ENCODE peak calls at places on chromosomes 2 and 18, in ten cellular contexts. W is fibroblast of mammary gland, T is transverse colon, N is AG10803, X is breast epithelium, L is heart left ventricle, R is GM12865, A is Calu3, D is heart right ventricle, M is GM13976. O is an unnamed sample.

GRCh38 chr18:13501896-13502295 is 224.5 kb downstream of the FAM210A start:
- DNase-seq in W (no peak), T (no peak), N (no peak), X (peak; percentile 62), L (no peak), R (peak; percentile 80), A (no peak), D (no peak), M (peak; percentile 74), O (peak; percentile 76)

GRCh38 chr2:32864761-32865160 is 82.0 kb upstream of the LTBP1 start:
- DNase-seq in W (peak; percentile 46), T (no peak), N (peak; percentile 87), X (no peak), L (no peak), R (no peak), A (no peak), D (no peak), M (no peak), O (no peak)

GRCh38 chr18:69217271-69217670 is 183.4 kb upstream of the DOK6 start:
- DNase-seq in W (no peak), T (no peak), N (no peak), X (no peak), L (no peak), R (no peak), A (no peak), D (no peak), M (no peak), O (no peak)

GRCh38 chr2:119592436-119592835 is 48.2 kb downstream of the CFAP221 start:
- DNase-seq in W (no peak), T (no peak), N (no peak), X (no peak), L (no peak), R (no peak), A (no peak), D (no peak), M (no peak), O (no peak)

GRCh38 chr2:238233625-238234024 is 6.2 kb downstream of the HES6 start:
- DNase-seq in W (no peak), T (no peak), N (no peak), X (no peak), L (no peak), R (no peak), A (no peak), D (no peak), M (no peak), O (no peak)

GRCh38 chr2:42493885-42494433 is at the start of gene KCNG3:
- DNase-seq in W (peak; percentile 25), T (peak; percentile 84), N (peak; percentile 7), X (no peak), L (peak; percentile 52), R (peak; percentile 66), A (peak; percentile 82), D (peak; percentile 23), M (peak; percentile 86), O (peak; percentile 81)

GRCh38 chr2:1937066-1937465 is 192.8 kb upstream of the PXDN start:
- DNase-seq in W (no peak), T (no peak), N (no peak), X (no peak), L (no peak), R (no peak), A (no peak), D (no peak), M (no peak), O (no peak)

GRCh38 chr2:109681633-109682032 is 67.5 kb downstream of the SOWAHC start:
- DNase-seq in W (no peak), T (no peak), N (no peak), X (no peak), L (no peak), R (no peak), A (no peak), D (no peak), M (no peak), O (no peak)

GRCh38 chr2:23711979-23712755 is 214.8 kb downstream of the ATAD2B start:
- DNase-seq in W (peak; percentile 72), T (no peak), N (peak; percentile 45), X (no peak), L (no peak), R (no peak), A (no peak), D (peak; percentile 57), M (no peak), O (no peak)

GRCh38 chr2:67572721-67573485 is 175.8 kb downstream of the ETAA1 start:
- DNase-seq in W (peak; percentile 80), T (peak; percentile 33), N (peak; percentile 45), X (no peak), L (no peak), R (no peak), A (peak; percentile 69), D (no peak), M (no peak), O (no peak)

GRCh38 chr2:236507393-236508085 is 62.1 kb upstream of the ACKR3 start:
- DNase-seq in W (no peak), T (peak; percentile 32), N (peak; percentile 12), X (peak; percentile 57), L (peak; percentile 33), R (no peak), A (no peak), D (peak; percentile 19), M (peak; percentile 79), O (peak; percentile 55)

GRCh38 chr2:187550797-187551306 is 3.4 kb downstream of the TFPI start:
- DNase-seq in W (no peak), T (no peak), N (no peak), X (no peak), L (no peak), R (no peak), A (no peak), D (no peak), M (no peak), O (no peak)

GRCh38 chr2:27024188-27024587 is 8.6 kb upstream of the TMEM214 start:
- DNase-seq in W (no peak), T (no peak), N (no peak), X (no peak), L (no peak), R (no peak), A (no peak), D (no peak), M (no peak), O (no peak)

GRCh38 chr18:55236150-55236931 is 277.1 kb upstream of the CCDC68 start:
- DNase-seq in W (peak; percentile 55), T (no peak), N (peak; percentile 66), X (no peak), L (no peak), R (peak; percentile 85), A (no peak), D (no peak), M (no peak), O (no peak)

GRCh38 chr18:40877096-40877495 is 1077.9 kb upstream of the PIK3C3 start:
- DNase-seq in W (peak; percentile 81), T (no peak), N (peak; percentile 85), X (no peak), L (no peak), R (no peak), A (no peak), D (no peak), M (no peak), O (no peak)

GRCh38 chr2:28389399-28390240 is 3.0 kb upstream of the FOSL2 start:
- DNase-seq in W (no peak), T (no peak), N (no peak), X (no peak), L (no peak), R (no peak), A (peak; percentile 68), D (no peak), M (no peak), O (no peak)

GRCh38 chr2:231514951-231515297 is 15.3 kb downstream of the NMUR1 start:
- DNase-seq in W (peak; percentile 19), T (no peak), N (no peak), X (no peak), L (no peak), R (peak; percentile 30), A (no peak), D (no peak), M (no peak), O (no peak)

DNA sequence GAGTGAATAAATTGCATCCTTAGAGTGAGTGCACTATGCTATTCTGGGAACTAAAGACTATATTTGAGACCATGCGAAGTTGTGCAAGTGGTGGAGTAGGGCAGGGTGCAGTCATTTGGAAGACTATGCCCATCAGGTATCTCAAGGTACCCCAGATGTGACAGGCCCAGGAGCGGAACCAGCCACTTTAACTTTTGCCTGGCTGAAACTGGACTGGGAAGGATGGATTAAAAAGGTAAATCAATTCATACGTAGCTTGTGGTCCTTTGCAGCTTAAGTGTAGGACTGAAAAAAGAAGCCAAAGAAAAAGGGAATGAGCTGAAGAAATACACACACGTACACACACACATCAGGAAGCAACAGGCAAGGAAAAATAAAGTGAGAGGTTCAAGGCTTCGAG is 1.7 kb downstream of the KYNU start:
- DNase-seq in W (no peak), T (no peak), N (no peak), X (no peak), L (no peak), R (no peak), A (no peak), D (no peak), M (no peak), O (no peak)
- TF ChIP-seq CTCF in W (no peak), T (no peak), N (no peak), X (no peak), L (no peak), R (no peak), A (no peak), D (no peak), M (no peak), O (no peak)

GRCh38 chr18:56380682-56381081 is 257.7 kb downstream of the TXNL1 start:
- DNase-seq in W (no peak), T (no peak), N (peak; percentile 57), X (no peak), L (no peak), R (no peak), A (no peak), D (no peak), M (no peak), O (no peak)
- TF ChIP-seq CTCF in W (no peak), T (no peak), N (no peak), X (no peak), L (no peak), R (no peak), A (no peak), D (no peak), M (no peak), O (no peak)

DNA sequence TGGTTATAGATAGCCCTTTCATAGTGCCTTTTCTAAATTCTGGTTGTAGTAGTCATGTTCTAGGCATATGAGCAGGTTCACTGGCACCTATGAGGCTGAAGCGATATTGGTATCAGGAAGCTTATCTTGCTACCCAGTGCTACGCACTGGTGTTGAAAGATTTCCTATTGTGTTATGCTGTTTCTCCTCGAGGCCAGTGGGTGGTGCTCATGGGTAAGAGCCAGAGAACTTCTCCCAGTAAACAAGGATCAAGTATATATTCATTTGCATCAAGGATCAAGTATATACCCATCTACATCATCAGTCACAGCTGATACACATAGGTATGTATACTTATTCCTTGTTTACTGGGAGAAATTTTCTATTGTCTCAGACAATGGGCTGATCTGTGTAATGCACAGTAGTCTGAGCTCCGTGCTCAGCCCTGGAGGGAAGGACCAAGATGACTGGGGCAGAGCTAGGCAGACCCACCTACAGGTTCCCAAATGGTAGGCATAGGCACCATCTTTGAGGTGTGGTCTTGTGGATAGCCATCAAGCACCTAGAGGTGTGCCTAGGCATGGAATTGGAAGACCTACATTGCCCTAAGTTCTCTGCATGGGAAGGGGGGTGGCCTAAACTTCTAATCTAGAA is 101.2 kb upstream of the GALNT13 start:
- DNase-seq in W (peak; percentile 1), T (no peak), N (no peak), X (no peak), L (no peak), R (no peak), A (peak; percentile 7), D (no peak), M (no peak), O (no peak)
- TF ChIP-seq CTCF in W (peak; percentile 13), T (no peak), N (no peak), X (no peak), L (no peak), R (peak; percentile 12), A (peak; percentile 20), D (no peak), M (no peak), O (no peak)

GRCh38 chr18:3983351-3983969 is 471.6 kb downstream of the DLGAP1 start:
- DNase-seq in W (peak; percentile 98), T (no peak), N (peak; percentile 79), X (no peak), L (no peak), R (no peak), A (no peak), D (no peak), M (no peak), O (no peak)
- TF ChIP-seq CTCF in W (no peak), T (no peak), N (no peak), X (no peak), L (no peak), R (no peak), A (no peak), D (no peak), M (no peak), O (no peak)